ENCODE peak calls at places on chromosomes 1 and 21, in four cellular contexts. One of them, this sample, is unnamed.

GRCh38 chr1:210360852-210361477 is 32.3 kb downstream of the HHAT start:
- DNase-seq in NCI-H774: no peak
- DNase-seq in suprapubic skin: no peak
- DNase-seq in HuH-7: peak; percentile 39
- DNase-seq in this sample: no peak

GRCh38 chr1:25740071-25740470 is 59.9 kb upstream of the SELENON start:
- DNase-seq in NCI-H774: no peak
- DNase-seq in suprapubic skin: no peak
- DNase-seq in HuH-7: no peak
- DNase-seq in this sample: no peak

GRCh38 chr1:30551603-30552002 is 171.8 kb downstream of the MATN1 start:
- DNase-seq in NCI-H774: no peak
- DNase-seq in suprapubic skin: no peak
- DNase-seq in HuH-7: no peak
- DNase-seq in this sample: no peak

GRCh38 chr1:3393024-3393986 is 61.2 kb upstream of the ARHGEF16 start:
- DNase-seq in NCI-H774: no peak
- DNase-seq in suprapubic skin: no peak
- DNase-seq in HuH-7: peak; percentile 84
- DNase-seq in this sample: no peak

GRCh38 chr21:34039678-34040382 is 33.5 kb upstream of the MRPS6 start:
- DNase-seq in NCI-H774: no peak
- DNase-seq in suprapubic skin: no peak
- DNase-seq in HuH-7: no peak
- DNase-seq in this sample: no peak

GRCh38 chr1:56821462-56821797 is 2.2 kb upstream of the FYB2 start:
- DNase-seq in NCI-H774: no peak
- DNase-seq in suprapubic skin: no peak
- DNase-seq in HuH-7: no peak
- DNase-seq in this sample: peak; percentile 95

GRCh38 chr1:11753555-11754208 is 8.3 kb upstream of the C1orf167 start:
- DNase-seq in NCI-H774: no peak
- DNase-seq in suprapubic skin: no peak
- DNase-seq in HuH-7: no peak
- DNase-seq in this sample: no peak

GRCh38 chr1:42340898-42341297 is 5.9 kb upstream of the FOXJ3 start:
- DNase-seq in NCI-H774: peak; percentile 91
- DNase-seq in suprapubic skin: no peak
- DNase-seq in HuH-7: no peak
- DNase-seq in this sample: peak; percentile 98

GRCh38 chr21:45322960-45323461 is 35.3 kb upstream of the POFUT2 start:
- DNase-seq in NCI-H774: no peak
- DNase-seq in suprapubic skin: no peak
- DNase-seq in HuH-7: no peak
- DNase-seq in this sample: no peak

GRCh38 chr1:9071554-9072235 is 2.3 kb upstream of the SLC2A5 start:
- DNase-seq in NCI-H774: no peak
- DNase-seq in suprapubic skin: no peak
- DNase-seq in HuH-7: no peak
- DNase-seq in this sample: no peak

GRCh38 chr1:230427981-230428380 is 1.8 kb upstream of the PGBD5 start:
- DNase-seq in NCI-H774: peak; percentile 12
- DNase-seq in suprapubic skin: no peak
- DNase-seq in HuH-7: no peak
- DNase-seq in this sample: no peak

GRCh38 chr1:23471473-23472075 is 12.4 kb downstream of the ASAP3 start:
- DNase-seq in NCI-H774: no peak
- DNase-seq in suprapubic skin: no peak
- DNase-seq in HuH-7: no peak
- DNase-seq in this sample: no peak

GRCh38 chr1:29197590-29197924 is 15.9 kb upstream of the SRSF4 start:
- DNase-seq in NCI-H774: no peak
- DNase-seq in suprapubic skin: no peak
- DNase-seq in HuH-7: peak; percentile 71
- DNase-seq in this sample: peak; percentile 46

GRCh38 chr1:229129306-229130027 is 141.4 kb upstream of the RAB4A start:
- DNase-seq in NCI-H774: no peak
- DNase-seq in suprapubic skin: no peak
- DNase-seq in HuH-7: no peak
- DNase-seq in this sample: no peak

GRCh38 chr1:53176452-53177344 is 19.9 kb upstream of the CPT2 start:
- DNase-seq in NCI-H774: peak; percentile 42
- DNase-seq in suprapubic skin: no peak
- DNase-seq in HuH-7: no peak
- DNase-seq in this sample: peak; percentile 98

GRCh38 chr1:165443539-165444289 is 1.2 kb downstream of the RXRG start:
- DNase-seq in NCI-H774: no peak
- DNase-seq in suprapubic skin: no peak
- DNase-seq in HuH-7: no peak
- DNase-seq in this sample: no peak

GRCh38 chr1:48246727-48247126 is 24.2 kb downstream of the SLC5A9 start:
- DNase-seq in NCI-H774: peak; percentile 75
- DNase-seq in suprapubic skin: no peak
- DNase-seq in HuH-7: no peak
- DNase-seq in this sample: peak; percentile 96

GRCh38 chr1:234875953-234876814 is 252.5 kb downstream of the TOMM20 start:
- DNase-seq in NCI-H774: no peak
- DNase-seq in suprapubic skin: no peak
- DNase-seq in HuH-7: peak; percentile 88
- DNase-seq in this sample: no peak

GRCh38 chr1:71047635-71048607 is at the start of gene PTGER3:
- DNase-seq in NCI-H774: peak; percentile 81
- DNase-seq in suprapubic skin: peak; percentile 90
- DNase-seq in HuH-7: peak; percentile 25
- DNase-seq in this sample: peak; percentile 21

GRCh38 chr1:59697138-59697811 is 117.5 kb upstream of the HOOK1 start:
- DNase-seq in NCI-H774: no peak
- DNase-seq in suprapubic skin: no peak
- DNase-seq in HuH-7: no peak
- DNase-seq in this sample: no peak

This sample was measured in NCI-H2029.